ENCODE peak calls at places on chromosomes 16 and 17, in six cellular contexts. H is GM23248, Y is mammary epithelial cell, J is fibroblast of lung, T is astrocyte, O is PC-9. E is an unnamed sample.

GRCh38 chr17:80885922-80886582 is 105.6 kb upstream of the CHMP6 start:
- DNase-seq in H (no peak), J (no peak), T (no peak), O (no peak), Y (no peak), E (no peak)

GRCh38 chr16:26645629-26646028 is 421.1 kb upstream of the C16orf82 start:
- DNase-seq in Y (no peak), O (no peak), J (no peak), H (peak; percentile 10), T (no peak), E (peak; percentile 68)

GRCh38 chr17:13638855-13639458 is 37.2 kb upstream of the HS3ST3A1 start:
- DNase-seq in O (no peak), T (peak; percentile 44), H (peak; percentile 23), Y (no peak), J (peak; percentile 60), E (no peak)

GRCh38 chr17:42405963-42406495 is 17.0 kb downstream of the CAVIN1 start:
- DNase-seq in J (peak; percentile 56), H (peak; percentile 89), O (no peak), Y (peak; percentile 26), T (peak; percentile 40), E (peak; percentile 84)

GRCh38 chr17:6374271-6374691 is 60.6 kb downstream of the AIPL1 start:
- DNase-seq in T (peak; percentile 67), J (peak; percentile 66), H (no peak), Y (peak; percentile 95), O (peak; percentile 57), E (peak; percentile 58)

GRCh38 chr16:48829361-48829760 is 219.4 kb upstream of the N4BP1 start:
- DNase-seq in T (no peak), J (no peak), H (no peak), O (no peak), Y (no peak), E (no peak)

GRCh38 chr16:4800290-4801041 is 2.0 kb downstream of the ROGDI start:
- DNase-seq in T (no peak), Y (peak; percentile 65), H (no peak), J (no peak), O (no peak), E (no peak)

GRCh38 chr17:18976201-18976600 is 24.2 kb downstream of the SLC5A10 start:
- DNase-seq in H (no peak), Y (no peak), J (no peak), O (no peak), T (no peak), E (no peak)

GRCh38 chr17:2593846-2594656 is 597 bp downstream of the PAFAH1B1 start:
- DNase-seq in H (peak; percentile 87), T (peak; percentile 53), J (peak; percentile 70), O (peak; percentile 37), Y (peak; percentile 75), E (peak; percentile 91)

GRCh38 chr17:43839670-43840101 is 6.7 kb upstream of the MPP3 start:
- DNase-seq in O (peak; percentile 90), Y (peak; percentile 57), J (no peak), H (no peak), T (no peak), E (no peak)

GRCh38 chr16:84502581-84502980 is 1.9 kb downstream of the MEAK7 start:
- DNase-seq in J (peak; percentile 38), O (peak; percentile 70), T (peak; percentile 14), H (peak; percentile 57), Y (peak; percentile 41), E (peak; percentile 2)

GRCh38 chr17:2085648-2085949 is 30.7 kb downstream of the HIC1 start:
- DNase-seq in O (no peak), Y (no peak), H (peak; percentile 76), T (peak; percentile 76), J (peak; percentile 79), E (no peak)

GRCh38 chr16:57512296-57513001 is 23.9 kb downstream of the CCDC102A start:
- DNase-seq in Y (no peak), H (no peak), T (no peak), J (no peak), O (no peak), E (peak; percentile 3)

GRCh38 chr17:42111901-42112551 is 488 bp downstream of the DHX58 start:
- DNase-seq in O (no peak), H (peak; percentile 88), T (no peak), Y (peak; percentile 71), J (no peak), E (no peak)

GRCh38 chr17:50169121-50169764 is 3.4 kb downstream of the SGCA start:
- DNase-seq in J (peak; percentile 67), Y (peak; percentile 68), H (peak; percentile 68), O (peak; percentile 69), T (no peak), E (peak; percentile 76)

GRCh38 chr16:56777533-56777932 is 47.6 kb downstream of the NUP93 start:
- DNase-seq in Y (no peak), T (peak; percentile 46), O (no peak), H (peak; percentile 85), J (peak; percentile 54), E (no peak)

GRCh38 chr16:73714976-73715375 is 581.6 kb upstream of the PSMD7 start:
- DNase-seq in J (no peak), O (no peak), T (no peak), Y (no peak), H (no peak), E (no peak)

GRCh38 chr17:82927311-82927660 is 87.5 kb upstream of the ZNF750 start:
- DNase-seq in Y (no peak), J (no peak), T (no peak), O (no peak), H (no peak), E (no peak)

GRCh38 chr17:9072626-9073339 is 51.5 kb downstream of the NTN1 start:
- DNase-seq in Y (no peak), H (peak; percentile 41), J (peak; percentile 18), O (no peak), T (peak; percentile 8), E (no peak)

GRCh38 chr16:1335211-1335971 is 1.9 kb downstream of the BAIAP3 start:
- DNase-seq in H (no peak), J (no peak), O (no peak), T (no peak), Y (no peak), E (no peak)

GRCh38 chr16:10262377-10263132 is 80.3 kb upstream of the GRIN2A start:
- DNase-seq in J (no peak), T (no peak), O (no peak), Y (no peak), H (no peak), E (no peak)

GRCh38 chr17:35931794-35932419 is 1.3 kb upstream of the RDM1 start:
- DNase-seq in J (peak; percentile 76), H (no peak), Y (no peak), O (no peak), T (peak; percentile 67), E (no peak)

GRCh38 chr16:66924527-66925321 is 611 bp downstream of the RRAD start:
- DNase-seq in T (no peak), J (no peak), H (peak; percentile 63), O (no peak), Y (no peak), E (peak; percentile 75)

GRCh38 chr16:88599092-88599733 is 29.0 kb downstream of the ZC3H18 start:
- DNase-seq in Y (no peak), H (no peak), O (no peak), T (no peak), J (no peak), E (no peak)

GRCh38 chr16:73993878-73994277 is 302.7 kb upstream of the PSMD7 start:
- DNase-seq in O (no peak), T (no peak), J (no peak), Y (no peak), H (no peak), E (no peak)

GRCh38 chr17:29572691-29573557 is 4.4 kb downstream of the TP53I13 start:
- DNase-seq in T (no peak), Y (no peak), O (peak; percentile 17), H (peak; percentile 85), J (peak; percentile 66), E (peak; percentile 81)

GRCh38 chr16:28264656-28265055 is 27.7 kb upstream of the SBK1 start:
- DNase-seq in T (no peak), O (peak; percentile 63), Y (peak; percentile 23), H (peak; percentile 66), J (peak; percentile 4), E (peak; percentile 63)

GRCh38 chr16:73285336-73285735 is 237.4 kb upstream of the ZFHX3 start:
- DNase-seq in J (no peak), O (no peak), T (no peak), H (no peak), Y (no peak), E (no peak)

DNA sequence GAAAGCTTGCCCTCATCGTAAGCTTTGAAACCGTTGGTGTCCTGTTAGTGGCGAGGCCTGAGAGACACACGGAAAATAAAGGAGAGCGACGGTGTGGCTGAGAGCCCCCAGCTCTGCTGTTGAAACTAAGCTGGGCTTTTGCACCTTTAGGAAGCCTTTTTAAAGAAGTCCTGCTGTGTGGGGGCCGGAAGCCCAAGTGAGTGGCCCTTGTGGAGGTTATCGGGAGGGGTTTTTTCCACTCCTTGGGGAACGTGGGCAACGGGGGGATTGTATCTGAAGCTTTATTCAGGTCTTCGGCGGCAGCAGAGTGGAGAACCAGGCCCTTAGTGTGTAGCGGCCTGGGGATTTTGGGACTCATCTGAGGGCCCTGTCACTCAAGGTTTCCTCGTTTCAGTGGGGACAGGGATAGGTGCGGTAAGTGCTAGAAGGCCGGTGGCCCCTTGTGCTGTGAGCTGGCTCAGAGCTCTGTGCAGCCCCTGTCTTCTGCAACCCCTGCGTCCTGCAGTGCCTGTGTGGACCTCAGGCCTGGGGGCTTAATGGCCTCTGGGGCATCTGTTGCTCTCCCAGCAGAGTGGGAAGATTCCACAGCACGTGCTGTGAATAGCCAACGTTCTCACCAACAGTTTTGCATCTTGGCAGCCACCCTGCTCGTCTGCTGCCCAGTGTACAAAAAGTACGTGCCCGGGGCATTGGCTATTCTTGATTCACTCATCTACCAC is 4.7 kb downstream of the FOXC2 start:
- DNase-seq in H (no peak), J (no peak), O (no peak), Y (no peak), T (no peak), E (no peak)
- TF ChIP-seq EZH2 in H (no peak), J (no peak), O (no peak), Y (no peak), T (no peak), E (no peak)

GRCh38 chr17:61699032-61699431 is 108.0 kb upstream of the NACA2 start:
- DNase-seq in H (no peak), T (no peak), Y (no peak), O (no peak), J (no peak), E (no peak)
- H3K9me3 ChIP-seq in H (peaks cover 8% of the 10 kb centered on the region), T (peaks cover 3% of the 10 kb centered on the region), Y (peaks cover 7% of the 10 kb centered on the region), O (peaks cover 12% of the 10 kb centered on the region), J (no peaks in the 10 kb centered on the region), E (peaks cover 20% of the 10 kb centered on the region)

DNA sequence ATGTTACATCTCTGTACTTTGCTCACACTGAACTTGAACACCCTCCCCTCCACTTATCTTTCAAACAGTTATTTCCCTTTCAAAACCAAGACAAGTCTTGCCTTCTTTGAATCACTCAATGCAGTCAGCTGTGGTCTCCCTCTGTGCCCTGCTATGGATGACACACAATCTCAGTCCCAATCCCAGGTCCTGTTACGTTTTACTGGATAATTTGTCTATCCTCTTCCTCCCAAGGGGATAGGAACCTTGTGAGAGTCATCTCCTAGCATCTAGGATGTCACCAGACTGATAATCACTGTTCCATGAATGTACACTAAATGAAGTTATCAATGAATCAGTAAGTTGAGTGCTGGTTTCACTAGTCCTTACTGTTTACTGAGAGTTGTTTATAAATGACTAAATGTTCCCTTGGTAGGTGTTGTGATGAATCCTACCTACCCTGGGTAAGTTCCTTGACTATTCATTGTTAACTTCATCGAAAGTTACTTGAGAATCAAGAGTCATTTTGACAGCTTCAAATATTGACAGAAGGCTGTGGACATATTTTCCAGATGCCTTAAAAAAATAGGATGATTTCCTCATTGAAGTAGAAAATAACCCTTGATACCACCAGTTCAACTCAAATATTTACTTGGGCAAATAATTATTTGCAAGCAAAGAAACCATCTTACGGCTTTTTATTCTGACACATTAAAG is 244.9 kb downstream of the PRKCA start:
- DNase-seq in H (peak; percentile 42), O (peak; percentile 73), Y (no peak), J (no peak), T (no peak), E (no peak)
- H3K4me1 ChIP-seq in H (peaks cover 71% of the 10 kb centered on the region), O (peaks cover 64% of the 10 kb centered on the region), Y (peaks cover 44% of the 10 kb centered on the region), J (peaks cover 40% of the 10 kb centered on the region), T (peaks cover 52% of the 10 kb centered on the region), E (peaks cover 39% of the 10 kb centered on the region)

GRCh38 chr17:66836063-66837005 is 1.4 kb downstream of the CACNG5 start:
- DNase-seq in T (no peak), O (no peak), H (no peak), J (no peak), Y (no peak), E (no peak)
- TF ChIP-seq EZH2 in T (no peak), O (no peak), H (no peak), J (no peak), Y (no peak), E (no peak)